ENCODE peak calls at places on chromosomes 7 and 10, in seven cellular contexts. One of them, this sample, is unnamed.
A peak's percentile ranks its signal among the peaks of the same experiment; 100 is the strongest.

GRCh38 chr10:63103971-63104409 is 29.1 kb upstream of the NRBF2 start:
- ATAC-seq in T-helper 17 cell: no peak
- ATAC-seq in right cardiac atrium: no peak
- ATAC-seq in Right ventricle myocardium superior: no peak
- ATAC-seq in activated T-cell treated with anti-CD3 and anti-CD28 coated beads, Interleukin-2, amount 50 U/mL, for 72 hours: peak; percentile 97
- ATAC-seq in pancreas: no peak
- ATAC-seq in left lung: no peak
- ATAC-seq in this sample: no peak

GRCh38 chr7:95543312-95543711 is 53.0 kb downstream of the PDK4 start:
- ATAC-seq in right cardiac atrium: no peak
- ATAC-seq in left lung: no peak
- ATAC-seq in Right ventricle myocardium superior: no peak
- ATAC-seq in T-helper 17 cell: no peak
- ATAC-seq in activated T-cell treated with anti-CD3 and anti-CD28 coated beads, Interleukin-2, amount 50 U/mL, for 72 hours: no peak
- ATAC-seq in pancreas: no peak
- ATAC-seq in this sample: no peak

GRCh38 chr7:50351267-50351666 is 46.8 kb downstream of the IKZF1 start:
- ATAC-seq in right cardiac atrium: no peak
- ATAC-seq in pancreas: no peak
- ATAC-seq in T-helper 17 cell: no peak
- ATAC-seq in left lung: no peak
- ATAC-seq in activated T-cell treated with anti-CD3 and anti-CD28 coated beads, Interleukin-2, amount 50 U/mL, for 72 hours: peak; percentile 3
- ATAC-seq in Right ventricle myocardium superior: no peak
- ATAC-seq in this sample: no peak

GRCh38 chr7:44473295-44473694 is 17.2 kb downstream of the NUDCD3 start:
- ATAC-seq in right cardiac atrium: no peak
- ATAC-seq in activated T-cell treated with anti-CD3 and anti-CD28 coated beads, Interleukin-2, amount 50 U/mL, for 72 hours: no peak
- ATAC-seq in T-helper 17 cell: no peak
- ATAC-seq in left lung: no peak
- ATAC-seq in pancreas: no peak
- ATAC-seq in Right ventricle myocardium superior: peak; percentile 29
- ATAC-seq in this sample: peak; percentile 38

GRCh38 chr10:38054361-38054797 is 39.8 kb upstream of the ZNF37A start:
- ATAC-seq in left lung: peak; percentile 62
- ATAC-seq in pancreas: peak; percentile 21
- ATAC-seq in T-helper 17 cell: no peak
- ATAC-seq in activated T-cell treated with anti-CD3 and anti-CD28 coated beads, Interleukin-2, amount 50 U/mL, for 72 hours: no peak
- ATAC-seq in right cardiac atrium: peak; percentile 26
- ATAC-seq in Right ventricle myocardium superior: peak; percentile 34
- ATAC-seq in this sample: no peak

GRCh38 chr10:91740353-91740924 is 57.8 kb upstream of the TNKS2 start:
- ATAC-seq in left lung: no peak
- ATAC-seq in T-helper 17 cell: no peak
- ATAC-seq in activated T-cell treated with anti-CD3 and anti-CD28 coated beads, Interleukin-2, amount 50 U/mL, for 72 hours: no peak
- ATAC-seq in Right ventricle myocardium superior: no peak
- ATAC-seq in pancreas: no peak
- ATAC-seq in right cardiac atrium: no peak
- ATAC-seq in this sample: no peak

GRCh38 chr7:16891874-16892620 is 10.3 kb upstream of the AGR3 start:
- ATAC-seq in pancreas: peak; percentile 74
- ATAC-seq in Right ventricle myocardium superior: no peak
- ATAC-seq in activated T-cell treated with anti-CD3 and anti-CD28 coated beads, Interleukin-2, amount 50 U/mL, for 72 hours: no peak
- ATAC-seq in left lung: peak; percentile 75
- ATAC-seq in T-helper 17 cell: no peak
- ATAC-seq in right cardiac atrium: no peak
- ATAC-seq in this sample: no peak

GRCh38 chr7:22782616-22783232 is 39.9 kb downstream of the TOMM7 start:
- ATAC-seq in activated T-cell treated with anti-CD3 and anti-CD28 coated beads, Interleukin-2, amount 50 U/mL, for 72 hours: peak; percentile 79
- ATAC-seq in T-helper 17 cell: peak; percentile 85
- ATAC-seq in pancreas: peak; percentile 85
- ATAC-seq in left lung: peak; percentile 93
- ATAC-seq in Right ventricle myocardium superior: peak; percentile 71
- ATAC-seq in right cardiac atrium: peak; percentile 70
- ATAC-seq in this sample: peak; percentile 94

GRCh38 chr10:124824507-124824906 is 22.9 kb downstream of the ABRAXAS2 start:
- ATAC-seq in activated T-cell treated with anti-CD3 and anti-CD28 coated beads, Interleukin-2, amount 50 U/mL, for 72 hours: no peak
- ATAC-seq in pancreas: no peak
- ATAC-seq in right cardiac atrium: no peak
- ATAC-seq in T-helper 17 cell: no peak
- ATAC-seq in Right ventricle myocardium superior: no peak
- ATAC-seq in left lung: no peak
- ATAC-seq in this sample: no peak

GRCh38 chr10:22669163-22669711 is 45.1 kb downstream of the PIP4K2A start:
- ATAC-seq in activated T-cell treated with anti-CD3 and anti-CD28 coated beads, Interleukin-2, amount 50 U/mL, for 72 hours: peak; percentile 85
- ATAC-seq in left lung: no peak
- ATAC-seq in Right ventricle myocardium superior: no peak
- ATAC-seq in pancreas: no peak
- ATAC-seq in T-helper 17 cell: peak; percentile 25
- ATAC-seq in right cardiac atrium: no peak
- ATAC-seq in this sample: no peak

GRCh38 chr10:26714816-26715487 is 17.5 kb downstream of the PDSS1 start:
- ATAC-seq in pancreas: no peak
- ATAC-seq in T-helper 17 cell: no peak
- ATAC-seq in left lung: no peak
- ATAC-seq in right cardiac atrium: peak; percentile 31
- ATAC-seq in activated T-cell treated with anti-CD3 and anti-CD28 coated beads, Interleukin-2, amount 50 U/mL, for 72 hours: no peak
- ATAC-seq in Right ventricle myocardium superior: no peak
- ATAC-seq in this sample: no peak

GRCh38 chr7:17233643-17234397 is 64.6 kb upstream of the AHR start:
- ATAC-seq in right cardiac atrium: no peak
- ATAC-seq in Right ventricle myocardium superior: no peak
- ATAC-seq in left lung: peak; percentile 45
- ATAC-seq in activated T-cell treated with anti-CD3 and anti-CD28 coated beads, Interleukin-2, amount 50 U/mL, for 72 hours: peak; percentile 57
- ATAC-seq in pancreas: peak; percentile 47
- ATAC-seq in T-helper 17 cell: peak; percentile 74
- ATAC-seq in this sample: peak; percentile 73

This sample was measured in SK-N-SH treated with all-trans-retinoic acid at 6 μM for 48 hours.